ENCODE peak calls at places on chromosomes 16 and 17, in four cellular contexts. One of them, this sample, is unnamed.

GRCh38 chr17:74925242-74925641 is 1.2 kb downstream of the OTOP2 start:
- DNase-seq in skeletal muscle cell: no peak
- DNase-seq in testis: no peak
- DNase-seq in vagina: no peak
- DNase-seq in this sample: no peak

GRCh38 chr17:76135810-76136188 is 5.2 kb downstream of the FOXJ1 start:
- DNase-seq in testis: no peak
- DNase-seq in vagina: no peak
- DNase-seq in skeletal muscle cell: no peak
- DNase-seq in this sample: no peak

GRCh38 chr16:64356267-64356666 is 765.6 kb downstream of the CDH11 start:
- DNase-seq in testis: no peak
- DNase-seq in vagina: no peak
- DNase-seq in skeletal muscle cell: peak
- DNase-seq in this sample: no peak

GRCh38 chr16:76943936-76944335 is 247.1 kb upstream of the MON1B start:
- DNase-seq in skeletal muscle cell: no peak
- DNase-seq in testis: no peak
- DNase-seq in vagina: no peak
- DNase-seq in this sample: no peak

GRCh38 chr17:42296012-42296411 is 7.7 kb downstream of the STAT5A start:
- DNase-seq in vagina: no peak
- DNase-seq in skeletal muscle cell: no peak
- DNase-seq in testis: no peak
- DNase-seq in this sample: no peak

GRCh38 chr17:2084129-2084765 is 29.3 kb downstream of the HIC1 start:
- DNase-seq in skeletal muscle cell: no peak
- DNase-seq in testis: peak
- DNase-seq in vagina: peak
- DNase-seq in this sample: no peak

GRCh38 chr17:61221181-61221580 is 178.5 kb upstream of the TBX2 start:
- DNase-seq in testis: no peak
- DNase-seq in skeletal muscle cell: no peak
- DNase-seq in vagina: no peak
- DNase-seq in this sample: no peak

GRCh38 chr17:39660011-39660360 is 5.2 kb upstream of the TCAP start:
- DNase-seq in skeletal muscle cell: no peak
- DNase-seq in vagina: no peak
- DNase-seq in testis: no peak
- DNase-seq in this sample: no peak

GRCh38 chr17:68204736-68205135 is 43.1 kb upstream of the AMZ2 start:
- DNase-seq in testis: no peak
- DNase-seq in skeletal muscle cell: no peak
- DNase-seq in vagina: peak
- DNase-seq in this sample: peak

GRCh38 chr17:78779848-78780247 is 2.2 kb downstream of the CYTH1 start:
- DNase-seq in testis: no peak
- DNase-seq in skeletal muscle cell: no peak
- DNase-seq in vagina: no peak
- DNase-seq in this sample: peak

This sample was measured in thyroid gland.